ENCODE peak calls at places on chromosomes 4 and X, in four cellular contexts. D, W, P and A are unnamed samples.

GRCh38 chr4:29131304-29131703 is 1588.9 kb upstream of the PCDH7 start:
- DNase-seq in D (no peak), P (no peak), W (no peak), A (no peak)

GRCh38 chr4:8920969-8921368 is 49.3 kb upstream of the HMX1 start:
- DNase-seq in W (no peak), D (no peak), P (no peak), A (no peak)

GRCh38 chr4:163109967-163110366 is 56.7 kb downstream of the NAF1 start:
- DNase-seq in D (no peak), W (no peak), P (no peak), A (no peak)

GRCh38 chr4:7539659-7540058 is 104.9 kb upstream of the PSAPL1 start:
- DNase-seq in W (peak), D (peak), P (peak), A (peak)

GRCh38 chrX:67524950-67525691 is 18.7 kb upstream of the AR start:
- DNase-seq in W (no peak), D (no peak), P (no peak), A (no peak)

GRCh38 chrX:20421275-20421674 is 154.6 kb upstream of the RPS6KA3 start:
- DNase-seq in W (no peak), D (no peak), P (no peak), A (no peak)

GRCh38 chr4:188779586-188779985 is 640.3 kb downstream of the TRIML1 start:
- DNase-seq in D (no peak), P (no peak), W (no peak), A (no peak)

GRCh38 chr4:27692098-27692679 is 831.5 kb downstream of the STIM2 start:
- DNase-seq in P (peak), D (peak), W (no peak), A (peak)

GRCh38 chr4:152189451-152190179 is 346.3 kb downstream of the FBXW7 start:
- DNase-seq in D (no peak), P (no peak), W (no peak), A (no peak)

GRCh38 chrX:13092455-13092941 is 48.1 kb upstream of the FAM9C start:
- DNase-seq in P (no peak), D (no peak), W (no peak), A (no peak)

GRCh38 chrX:128464091-128464490 is 411.9 kb upstream of the ACTRT1 start:
- DNase-seq in P (peak), D (no peak), W (no peak), A (peak)

GRCh38 chr4:53508446-53508845 is 82.8 kb downstream of the LNX1 start:
- DNase-seq in W (no peak), P (peak), D (no peak), A (peak)

GRCh38 chr4:1004557-1005485 is 6.6 kb upstream of the FGFRL1 start:
- DNase-seq in W (no peak), P (no peak), D (no peak), A (no peak)

GRCh38 chr4:102625232-102625930 is 124.2 kb downstream of the NFKB1 start:
- DNase-seq in P (peak), D (peak), W (no peak), A (no peak)

GRCh38 chr4:87659247-87659931 is 9.3 kb downstream of the DMP1 start:
- DNase-seq in D (no peak), W (no peak), P (no peak), A (peak)

GRCh38 chr4:20109395-20109794 is 142.3 kb upstream of the SLIT2 start:
- DNase-seq in W (no peak), D (no peak), P (no peak), A (no peak)

GRCh38 chr4:158729716-158730559 is 6.7 kb upstream of the PPID start:
- DNase-seq in D (peak), P (peak), W (no peak), A (peak)

GRCh38 chr4:110157580-110157979 is 40.8 kb downstream of the ELOVL6 start:
- DNase-seq in D (no peak), W (no peak), P (no peak), A (no peak)

GRCh38 chr4:110156442-110156841 is 42.0 kb downstream of the ELOVL6 start:
- DNase-seq in D (no peak), W (no peak), P (no peak), A (no peak)

GRCh38 chr4:110152386-110152785 is 46.0 kb downstream of the ELOVL6 start:
- DNase-seq in D (no peak), W (no peak), P (no peak), A (no peak)

GRCh38 chr4:110154586-110154985 is 43.8 kb downstream of the ELOVL6 start:
- DNase-seq in D (no peak), P (no peak), W (no peak), A (no peak)

GRCh38 chr4:110155632-110156031 is 42.8 kb downstream of the ELOVL6 start:
- DNase-seq in D (no peak), W (no peak), P (no peak), A (no peak)
- TF ChIP-seq HMGXB4 in D (no peak), W (no peak), P (no peak), A (no peak)

GRCh38 chr4:128060130-128060619 is 937 bp upstream of the LARP1B start:
- DNase-seq in W (peak), P (no peak), D (no peak), A (no peak)
- TF ChIP-seq HMGXB4 in W (no peak), P (no peak), D (no peak), A (no peak)

DNA sequence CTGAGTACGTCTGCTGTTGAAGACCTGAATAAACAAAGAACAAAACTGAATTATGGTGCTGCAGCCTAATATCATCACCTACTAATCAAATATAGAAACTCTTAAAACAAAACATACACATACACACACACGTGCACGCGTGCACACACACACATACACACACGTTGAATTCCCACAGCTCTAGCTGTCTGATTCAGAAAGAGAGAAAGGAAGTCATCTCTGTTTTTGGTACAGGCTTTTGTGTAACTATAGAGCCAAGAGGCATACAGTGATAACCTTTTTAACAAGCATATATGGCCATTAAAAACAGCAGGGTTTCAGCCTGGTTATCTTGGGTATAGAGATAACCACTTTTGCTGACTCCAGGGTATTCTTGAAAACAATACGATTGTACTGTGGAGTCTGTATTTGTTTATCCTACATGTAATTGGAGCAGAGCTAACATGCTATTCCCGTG is 823.2 kb downstream of the CCSER1 start:
- DNase-seq in D (no peak), P (no peak), W (no peak), A (no peak)
- TF ChIP-seq HMGXB4 in D (no peak), P (no peak), W (no peak), A (no peak)

DNA sequence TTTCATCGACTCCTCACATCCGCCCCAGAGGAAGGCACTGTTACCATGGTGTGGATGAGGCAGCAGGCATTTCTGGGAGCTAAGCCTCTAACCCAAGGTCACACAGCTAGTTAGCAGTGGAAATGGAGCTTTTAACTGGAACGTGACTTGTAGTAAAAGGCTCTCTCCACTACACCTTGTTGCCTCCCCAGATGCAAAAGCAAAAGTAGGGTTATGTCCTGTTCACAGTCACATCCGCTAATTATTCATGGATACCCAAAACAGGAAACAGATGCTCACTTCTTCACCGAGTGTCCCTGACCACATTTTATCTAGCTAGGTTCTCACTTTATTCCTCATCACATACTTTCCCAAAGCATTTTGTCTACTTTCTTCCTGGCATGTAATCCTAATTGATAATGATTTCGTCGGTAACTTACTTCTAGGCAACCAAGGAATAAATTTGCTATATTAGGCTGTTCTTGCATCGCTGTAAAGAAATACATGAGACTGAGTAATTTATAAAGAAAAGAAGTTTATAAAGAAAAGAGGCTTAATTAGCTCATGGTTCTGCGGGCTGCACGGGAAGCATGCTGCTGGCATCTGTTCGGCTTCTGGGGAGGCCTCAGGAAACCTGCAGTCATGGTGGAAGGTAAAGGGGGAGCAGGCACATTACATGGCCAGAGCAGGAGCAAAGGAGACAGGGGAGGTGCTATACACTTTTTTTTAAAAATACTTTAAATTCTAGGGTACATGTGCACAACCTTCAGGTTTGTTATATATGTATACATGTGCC is 290.1 kb downstream of the STK32B start:
- DNase-seq in W (no peak), P (no peak), D (no peak), A (no peak)
- TF ChIP-seq HMGXB4 in W (no peak), P (no peak), D (no peak), A (no peak)

GRCh38 chrX:24257011-24257410 is 56.9 kb downstream of the SUPT20HL2 start:
- DNase-seq in P (no peak), D (no peak), W (no peak), A (no peak)

GRCh38 chrX:24248042-24248441 is 65.8 kb downstream of the SUPT20HL2 start:
- DNase-seq in P (no peak), D (no peak), W (no peak), A (no peak)

GRCh38 chrX:24253030-24253429 is 60.8 kb downstream of the SUPT20HL2 start:
- DNase-seq in D (no peak), P (peak), W (no peak), A (no peak)

GRCh38 chrX:24253469-24253868 is 60.4 kb downstream of the SUPT20HL2 start:
- DNase-seq in P (no peak), D (no peak), W (no peak), A (no peak)
- TF ChIP-seq HMGXB4 in P (no peak), D (no peak), W (no peak), A (no peak)